ENCODE peak calls at places on chromosomes 11 and 22, in four cellular contexts. P is H1, L is A673, D is mammary epithelial cell. Z is an unnamed sample.
A peak's percentile ranks its signal among the peaks of the same experiment; 100 is the strongest.

GRCh38 chr11:44028401-44028800 is 19.4 kb upstream of the ACCSL start:
- DNase-seq in D (no peak), L (no peak), P (no peak), Z (no peak)

GRCh38 chr11:119248750-119249670 is 42.9 kb downstream of the CBL start:
- DNase-seq in L (no peak), P (no peak), D (no peak), Z (no peak)

GRCh38 chr11:76102772-76103171 is 103.5 kb downstream of the WNT11 start:
- DNase-seq in D (no peak), P (no peak), L (no peak), Z (no peak)

GRCh38 chr22:48554893-48555552 is 1272.7 kb downstream of the BRD1 start:
- DNase-seq in L (peak; percentile 41), P (no peak), D (no peak), Z (no peak)

GRCh38 chr11:706439-706956 is 467 bp downstream of the EPS8L2 start:
- DNase-seq in L (no peak), P (no peak), D (peak; percentile 73), Z (no peak)

GRCh38 chr22:18980829-18981228 is 44.7 kb upstream of the PRODH start:
- DNase-seq in D (no peak), L (no peak), P (no peak), Z (no peak)

GRCh38 chr11:93160808-93161207 is 37.0 kb downstream of the SLC36A4 start:
- DNase-seq in D (no peak), L (peak; percentile 20), P (no peak), Z (no peak)

GRCh38 chr22:48242461-48242864 is 1480.0 kb downstream of the TBC1D22A start:
- DNase-seq in L (no peak), D (no peak), P (no peak), Z (no peak)

GRCh38 chr11:128695539-128696221 is 1.8 kb downstream of the FLI1 start:
- DNase-seq in P (no peak), D (no peak), L (no peak), Z (no peak)

GRCh38 chr11:128691802-128692749 is 1.8 kb upstream of the FLI1 start:
- DNase-seq in L (no peak), D (no peak), P (no peak), Z (no peak)

GRCh38 chr11:128694618-128695481 is 978 bp downstream of the FLI1 start:
- DNase-seq in L (peak; percentile 17), D (no peak), P (no peak), Z (no peak)

GRCh38 chr11:128690746-128691091 is 3.2 kb upstream of the FLI1 start:
- DNase-seq in D (no peak), L (no peak), P (no peak), Z (no peak)

GRCh38 chr11:128692750-128693578 is 908 bp upstream of the FLI1 start:
- DNase-seq in L (no peak), D (peak; percentile 52), P (no peak), Z (no peak)
- TF ChIP-seq EZH2 in L (peak; percentile 96), D (no peak), P (peak; percentile 62), Z (no peak)

GRCh38 chr11:78221396-78222315 is 32.9 kb downstream of the USP35 start:
- DNase-seq in L (no peak), D (no peak), P (no peak), Z (no peak)

GRCh38 chr11:78224506-78224905 is 35.8 kb downstream of the USP35 start:
- DNase-seq in P (no peak), L (no peak), D (no peak), Z (no peak)

GRCh38 chr11:78220218-78221157 is 31.8 kb downstream of the USP35 start:
- DNase-seq in P (no peak), L (no peak), D (no peak), Z (no peak)

GRCh38 chr11:78224906-78225420 is 36.2 kb downstream of the USP35 start:
- DNase-seq in L (no peak), D (no peak), P (no peak), Z (no peak)

GRCh38 chr11:78223320-78223954 is 34.7 kb downstream of the USP35 start:
- DNase-seq in D (no peak), P (no peak), L (no peak), Z (no peak)
- TF ChIP-seq EZH2 in D (no peak), P (no peak), L (no peak), Z (no peak)

GRCh38 chr11:60783911-60784310 is 1.2 kb upstream of the MS4A10 start:
- DNase-seq in D (no peak), P (no peak), L (no peak), Z (no peak)
- TF ChIP-seq EZH2 in D (no peak), P (no peak), L (no peak), Z (no peak)

DNA sequence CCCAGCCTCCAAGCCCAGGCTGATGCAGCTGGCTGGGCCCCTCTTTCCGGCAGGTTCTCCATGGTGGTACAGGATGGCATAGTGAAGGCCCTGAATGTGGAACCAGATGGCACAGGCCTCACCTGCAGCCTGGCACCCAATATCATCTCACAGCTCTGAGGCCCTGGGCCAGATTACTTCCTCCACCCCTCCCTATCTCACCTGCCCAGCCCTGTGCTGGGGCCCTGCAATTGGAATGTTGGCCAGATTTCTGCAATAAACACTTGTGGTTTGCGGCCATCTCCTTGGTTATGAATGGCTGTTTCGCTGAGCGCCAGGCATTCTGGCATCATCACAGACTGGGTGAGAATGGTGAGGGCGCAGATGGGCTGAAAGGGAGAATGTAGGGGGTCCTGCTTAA is 3.6 kb downstream of the PRDX5 start:
- DNase-seq in L (no peak), D (peak; percentile 93), P (no peak), Z (no peak)
- TF ChIP-seq EZH2 in L (no peak), D (no peak), P (no peak), Z (no peak)

GRCh38 chr11:102304686-102305085 is 12.6 kb upstream of the BIRC3 start:
- DNase-seq in L (no peak), P (no peak), D (no peak), Z (no peak)

GRCh38 chr11:102309621-102310541 is 7.4 kb upstream of the BIRC3 start:
- DNase-seq in L (peak; percentile 47), D (no peak), P (peak; percentile 17), Z (no peak)

GRCh38 chr11:102305352-102306047 is 11.8 kb upstream of the BIRC3 start:
- DNase-seq in D (no peak), L (no peak), P (no peak), Z (no peak)

GRCh38 chr11:102306048-102306575 is 11.2 kb upstream of the BIRC3 start:
- DNase-seq in L (no peak), P (no peak), D (peak; percentile 96), Z (no peak)

DNA sequence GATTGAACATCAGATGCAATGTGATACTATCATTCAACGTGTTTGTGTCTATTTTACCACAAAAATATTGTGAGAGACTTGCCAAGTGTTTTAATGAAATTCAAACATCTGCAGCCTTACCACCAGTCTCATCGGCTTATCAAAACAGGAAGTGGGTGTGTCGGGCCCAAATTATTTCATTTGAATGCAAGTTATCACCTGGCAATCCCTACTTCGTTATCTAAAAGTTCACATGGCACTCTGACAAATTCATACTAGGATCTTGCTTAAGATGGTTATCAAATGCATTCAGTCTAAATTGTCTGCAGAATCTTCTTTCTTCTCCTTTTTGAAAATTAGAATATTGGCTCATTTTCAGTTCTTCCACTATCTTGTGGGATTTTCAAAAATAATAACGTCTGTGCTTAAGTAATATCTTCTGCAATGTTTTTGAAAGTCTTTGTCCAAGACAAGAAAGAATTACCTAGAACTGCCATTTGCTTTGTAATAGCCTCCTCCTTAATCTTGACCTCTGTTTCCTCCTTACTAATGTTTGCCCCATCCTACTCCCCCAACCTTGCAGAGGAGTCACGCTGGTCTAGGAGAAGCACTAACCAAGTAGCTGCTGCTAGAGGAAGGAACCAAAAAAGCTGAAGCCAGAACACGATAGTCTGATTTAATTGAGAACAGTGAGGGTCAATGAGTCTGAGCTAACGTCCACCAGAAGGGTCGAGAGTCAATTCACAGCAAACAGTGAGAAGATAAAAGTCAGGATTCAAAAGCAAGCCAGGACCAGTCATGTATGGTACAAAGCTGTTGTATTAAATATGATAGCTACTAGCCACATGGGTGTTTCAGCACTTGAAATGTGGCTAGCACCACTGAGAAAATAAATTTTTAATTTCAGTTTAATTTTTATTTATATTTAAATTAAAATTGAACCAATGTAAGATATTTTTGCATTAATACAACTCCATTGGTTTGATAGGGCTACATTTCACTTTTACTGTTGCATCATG is 10.2 kb upstream of the BIRC3 start:
- DNase-seq in P (no peak), D (no peak), L (peak; percentile 43), Z (no peak)
- TF ChIP-seq EZH2 in P (no peak), D (no peak), L (no peak), Z (no peak)

DNA sequence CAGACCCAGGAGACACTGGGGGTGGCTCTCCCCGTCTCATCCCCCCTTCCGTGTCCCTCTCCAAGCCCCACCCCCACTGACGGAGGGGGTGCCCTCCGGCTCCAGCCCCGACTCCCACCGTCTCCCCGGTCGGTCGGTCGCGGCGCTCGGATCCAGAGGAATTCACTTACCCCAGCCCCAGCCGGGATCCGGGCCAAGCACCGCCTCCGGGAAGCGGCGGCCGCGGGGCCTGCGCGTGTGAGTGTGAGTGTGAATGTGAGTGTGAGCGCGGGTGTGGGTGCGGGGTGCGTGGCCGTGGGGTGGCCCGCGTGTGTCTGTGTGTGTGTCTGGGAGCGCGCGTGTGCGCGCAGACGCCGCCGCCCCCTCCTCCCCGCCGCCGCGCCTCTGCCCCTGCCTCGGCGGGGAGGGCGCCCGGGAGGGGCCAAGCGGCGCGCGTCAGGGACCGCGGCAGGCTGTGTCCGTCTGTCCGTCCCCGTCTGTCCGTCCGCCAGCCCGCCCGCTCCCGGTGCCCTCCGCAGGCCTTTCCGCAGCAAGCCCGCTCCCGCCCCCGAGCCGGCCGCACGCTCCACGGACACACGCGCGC is at the start of gene ELFN2:
- DNase-seq in L (no peak), P (no peak), D (no peak), Z (no peak)
- TF ChIP-seq EZH2 in L (peak; percentile 1), P (peak; percentile 48), D (no peak), Z (no peak)

Z was measured in HCT116.